ENCODE peak calls at places on chromosomes 3 and 15, in ten cellular contexts. P, Z, B, S, E, I, O, W, A and U are unnamed samples.

GRCh38 chr15:101390462-101390861 is 95.4 kb upstream of the SNRPA1 start:
- DNase-seq in E (no peak), S (no peak), B (no peak), Z (no peak), P (no peak), I (no peak), W (no peak), A (no peak), O (no peak), U (no peak)

GRCh38 chr15:55742498-55742926 is 440 bp downstream of the PRTG start:
- DNase-seq in I (no peak), A (peak), O (no peak), Z (no peak), P (no peak), B (no peak), W (no peak), E (peak), S (peak), U (no peak)

GRCh38 chr15:43329222-43329959 is 982 bp downstream of the LCMT2 start:
- DNase-seq in O (no peak), P (peak), A (no peak), B (no peak), I (no peak), W (no peak), E (no peak), Z (peak), S (peak), U (no peak)

GRCh38 chr3:33392703-33393125 is 47.5 kb downstream of the UBP1 start:
- DNase-seq in I (no peak), Z (peak), B (peak), W (no peak), S (no peak), P (peak), O (no peak), E (no peak), A (no peak), U (no peak)

GRCh38 chr15:100032358-100033080 is 299.3 kb upstream of the LYSMD4 start:
- DNase-seq in A (no peak), W (no peak), P (peak), E (no peak), B (no peak), O (no peak), I (no peak), Z (no peak), S (no peak), U (no peak)

GRCh38 chr3:194204793-194205065 is 68.8 kb downstream of the HES1 start:
- DNase-seq in S (peak), B (no peak), I (no peak), W (no peak), O (no peak), P (no peak), A (no peak), E (no peak), Z (no peak), U (no peak)

GRCh38 chr3:49869525-49870126 is at the start of gene CAMKV:
- DNase-seq in E (peak), O (peak), Z (no peak), S (no peak), B (no peak), I (no peak), A (peak), P (no peak), W (peak), U (peak)

GRCh38 chr3:151795276-151795675 is 18.6 kb upstream of the AADAC start:
- DNase-seq in A (no peak), B (peak), W (no peak), O (no peak), I (no peak), S (no peak), Z (no peak), P (peak), E (no peak), U (no peak)

GRCh38 chr15:83764201-83764839 is 110.4 kb downstream of the ADAMTSL3 start:
- DNase-seq in S (no peak), O (no peak), P (peak), I (no peak), W (no peak), A (no peak), Z (peak), E (no peak), B (no peak), U (no peak)

GRCh38 chr3:83438177-83438576 is 1520.6 kb upstream of the CADM2 start:
- DNase-seq in B (no peak), S (no peak), Z (no peak), E (no peak), W (no peak), P (no peak), O (no peak), I (no peak), A (no peak), U (no peak)

GRCh38 chr3:20185364-20185732 is 658 bp downstream of the SGO1 start:
- DNase-seq in W (no peak), P (peak), O (peak), Z (peak), A (peak), I (no peak), E (no peak), B (no peak), S (no peak), U (peak)

GRCh38 chr3:47581422-47581821 is 2.8 kb upstream of the CSPG5 start:
- DNase-seq in O (no peak), Z (no peak), S (no peak), E (no peak), W (no peak), B (no peak), A (no peak), I (no peak), P (no peak), U (no peak)

GRCh38 chr3:142272200-142272891 is 47.0 kb upstream of the GK5 start:
- DNase-seq in I (no peak), W (no peak), B (no peak), Z (no peak), A (no peak), E (no peak), P (peak), S (no peak), O (no peak), U (no peak)

GRCh38 chr3:24483873-24484272 is 10.8 kb downstream of the THRB start:
- DNase-seq in W (no peak), S (no peak), A (no peak), B (no peak), E (no peak), Z (no peak), O (no peak), I (no peak), P (no peak), U (no peak)

GRCh38 chr3:58188921-58189451 is 21.8 kb downstream of the DNASE1L3 start:
- DNase-seq in E (no peak), A (no peak), P (no peak), O (no peak), I (no peak), B (no peak), Z (no peak), S (no peak), W (no peak), U (no peak)

GRCh38 chr3:23826382-23827061 is 20.8 kb downstream of the UBE2E1 start:
- DNase-seq in P (peak), W (no peak), A (no peak), E (no peak), Z (no peak), S (peak), O (no peak), I (no peak), B (no peak), U (no peak)

GRCh38 chr15:39270976-39271375 is 309.9 kb upstream of the THBS1 start:
- DNase-seq in S (no peak), I (no peak), B (peak), Z (no peak), W (no peak), A (no peak), P (peak), E (no peak), O (no peak), U (no peak)

GRCh38 chr3:178602864-178603263 is 66.6 kb downstream of the KCNMB2 start:
- DNase-seq in P (no peak), B (no peak), S (no peak), E (no peak), A (no peak), O (no peak), Z (no peak), I (no peak), W (no peak), U (no peak)

GRCh38 chr3:27312044-27312668 is 57.0 kb downstream of the NEK10 start:
- DNase-seq in B (peak), S (no peak), E (no peak), I (no peak), A (peak), P (peak), W (no peak), Z (peak), O (no peak), U (peak)

GRCh38 chr3:138940446-138940845 is 6.5 kb downstream of the FOXL2 start:
- DNase-seq in E (no peak), P (no peak), A (no peak), W (no peak), Z (no peak), I (no peak), S (no peak), O (no peak), B (no peak), U (no peak)

GRCh38 chr3:179731544-179731943 is 78.7 kb downstream of the USP13 start:
- DNase-seq in S (no peak), I (no peak), O (no peak), A (no peak), E (no peak), B (no peak), P (no peak), Z (no peak), W (no peak), U (no peak)

GRCh38 chr3:58032186-58032585 is 24.0 kb downstream of the FLNB start:
- DNase-seq in B (no peak), I (no peak), E (no peak), O (no peak), P (no peak), Z (no peak), A (no peak), W (no peak), S (no peak), U (no peak)

GRCh38 chr3:177262396-177262795 is 65.1 kb upstream of the TBL1XR1 start:
- DNase-seq in P (peak), I (no peak), S (no peak), O (no peak), W (no peak), B (no peak), A (no peak), Z (no peak), E (no peak), U (no peak)

GRCh38 chr3:127137113-127137512 is 55.8 kb upstream of the PRR23E start:
- DNase-seq in W (no peak), A (no peak), S (no peak), E (no peak), I (no peak), Z (no peak), O (no peak), P (no peak), B (no peak), U (no peak)

GRCh38 chr3:139189943-139190342 is 145.3 kb upstream of the PRR23C start:
- DNase-seq in I (no peak), Z (no peak), A (no peak), S (no peak), E (no peak), B (no peak), W (no peak), P (no peak), O (no peak), U (no peak)

GRCh38 chr15:32824777-32825176 is 107.0 kb downstream of the GREM1 start:
- DNase-seq in O (no peak), A (no peak), B (peak), Z (no peak), I (no peak), S (no peak), E (no peak), W (no peak), P (peak), U (no peak)

GRCh38 chr3:170703121-170703588 is 117.3 kb upstream of the SLC7A14 start:
- DNase-seq in P (peak), I (no peak), E (no peak), O (no peak), W (no peak), S (no peak), Z (no peak), A (no peak), B (peak), U (no peak)

GRCh38 chr15:51878446-51879386 is 49.3 kb downstream of the TMOD3 start:
- DNase-seq in E (no peak), O (no peak), P (peak), S (no peak), Z (peak), A (no peak), B (no peak), I (no peak), W (no peak), U (no peak)

GRCh38 chr15:44654858-44655257 is 8.6 kb downstream of the SPG11 start:
- DNase-seq in W (no peak), Z (no peak), B (peak), O (no peak), I (no peak), A (no peak), P (no peak), E (no peak), S (no peak), U (no peak)

GRCh38 chr3:104198136-104198535 is 1168.6 kb upstream of the ALCAM start:
- DNase-seq in E (no peak), I (no peak), S (no peak), P (no peak), W (no peak), Z (no peak), A (no peak), B (peak), O (no peak), U (no peak)

GRCh38 chr3:133595341-133595740 is 21.9 kb downstream of the CDV3 start:
- DNase-seq in A (no peak), Z (no peak), W (no peak), E (no peak), I (no peak), S (no peak), B (no peak), O (no peak), P (peak), U (no peak)

GRCh38 chr3:104628185-104628789 is 738.4 kb upstream of the ALCAM start:
- DNase-seq in O (no peak), I (no peak), B (no peak), W (no peak), P (peak), S (no peak), Z (peak), E (no peak), A (peak), U (peak)

GRCh38 chr3:2024037-2024436 is 74.6 kb upstream of the CNTN4 start:
- DNase-seq in P (no peak), O (no peak), S (no peak), E (no peak), I (no peak), A (no peak), Z (no peak), W (no peak), B (no peak), U (no peak)

GRCh38 chr15:36251450-36251849 is 328.0 kb upstream of the CDIN1 start:
- DNase-seq in Z (no peak), P (peak), O (no peak), E (no peak), B (no peak), S (no peak), W (no peak), I (no peak), A (no peak), U (no peak)